ENCODE peak calls at places on chromosomes 5 and 9, in eight cellular contexts. G, F, W, Y, B, O, X and I are unnamed samples.

GRCh38 chr9:22813520-22813919 is 366.9 kb downstream of the DMRTA1 start:
- DNase-seq in G (no peak), F (no peak), W (no peak), Y (peak; percentile 0), B (no peak), O (peak; percentile 21), X (no peak), I (no peak)

GRCh38 chr9:104970588-104970987 is 42.6 kb upstream of the ABCA1 start:
- DNase-seq in G (peak; percentile 24), F (no peak), W (no peak), Y (no peak), B (peak; percentile 67), O (peak; percentile 48), X (no peak), I (no peak)

GRCh38 chr9:114989600-114990410 is 59.4 kb upstream of the TNFSF8 start:
- DNase-seq in G (no peak), F (no peak), W (peak; percentile 57), Y (peak; percentile 5), B (no peak), O (no peak), X (no peak), I (no peak)

GRCh38 chr5:11504794-11505193 is 399.5 kb downstream of the CTNND2 start:
- DNase-seq in G (no peak), F (no peak), W (no peak), Y (peak; percentile 59), B (peak; percentile 4), O (no peak), X (no peak), I (no peak)

GRCh38 chr9:104944356-104944755 is 16.4 kb upstream of the ABCA1 start:
- DNase-seq in G (no peak), F (no peak), W (no peak), Y (peak; percentile 30), B (no peak), O (no peak), X (no peak), I (no peak)

GRCh38 chr5:44945743-44946142 is 137.0 kb downstream of the MRPS30 start:
- DNase-seq in G (no peak), F (no peak), W (no peak), Y (no peak), B (no peak), O (no peak), X (no peak), I (no peak)

GRCh38 chr9:129460323-129461261 is 160.3 kb downstream of the C9orf50 start:
- DNase-seq in G (peak; percentile 97), F (peak; percentile 96), W (peak; percentile 82), Y (peak; percentile 98), B (peak; percentile 97), O (peak; percentile 99), X (peak; percentile 86), I (peak; percentile 97)

GRCh38 chr9:36101916-36102741 is 34.4 kb upstream of the GLIPR2 start:
- DNase-seq in G (no peak), F (no peak), W (no peak), Y (no peak), B (peak; percentile 94), O (peak; percentile 100), X (no peak), I (no peak)

GRCh38 chr5:52922384-52922783 is 66.8 kb upstream of the ITGA2 start:
- DNase-seq in G (peak; percentile 56), F (no peak), W (no peak), Y (peak; percentile 44), B (peak; percentile 95), O (peak; percentile 92), X (peak; percentile 95), I (no peak)

GRCh38 chr5:181207214-181207959 is 2.4 kb upstream of the TRIM7 start:
- DNase-seq in G (peak; percentile 84), F (no peak), W (peak; percentile 94), Y (peak; percentile 85), B (peak; percentile 73), O (peak; percentile 95), X (peak; percentile 83), I (no peak)

GRCh38 chr9:112401175-112401815 is 21.4 kb downstream of the HSDL2 start:
- DNase-seq in G (no peak), F (no peak), W (no peak), Y (no peak), B (no peak), O (no peak), X (no peak), I (no peak)

GRCh38 chr5:31942546-31942945 is 231.6 kb downstream of the GOLPH3 start:
- DNase-seq in G (no peak), F (no peak), W (no peak), Y (no peak), B (no peak), O (no peak), X (no peak), I (no peak)

GRCh38 chr9:3948826-3949578 is 350.9 kb downstream of the GLIS3 start:
- DNase-seq in G (no peak), F (no peak), W (no peak), Y (no peak), B (no peak), O (peak; percentile 77), X (no peak), I (no peak)

GRCh38 chr5:137352095-137352494 is 147.0 kb downstream of the SPOCK1 start:
- DNase-seq in G (no peak), F (no peak), W (no peak), Y (no peak), B (no peak), O (no peak), X (no peak), I (no peak)

GRCh38 chr9:136686534-136686793 is 793 bp downstream of the AGPAT2 start:
- DNase-seq in G (no peak), F (no peak), W (no peak), Y (peak; percentile 36), B (no peak), O (no peak), X (no peak), I (no peak)

GRCh38 chr5:6849569-6849968 is 136.3 kb downstream of the TENT4A start:
- DNase-seq in G (no peak), F (no peak), W (no peak), Y (peak; percentile 38), B (no peak), O (no peak), X (no peak), I (no peak)

GRCh38 chr9:133375116-133375723 is 640 bp downstream of the SURF4 start:
- DNase-seq in G (peak; percentile 27), F (no peak), W (no peak), Y (peak; percentile 64), B (no peak), O (peak; percentile 58), X (no peak), I (peak; percentile 54)

GRCh38 chr9:28648723-28649122 is 1075.4 kb upstream of the C9orf72 start:
- DNase-seq in G (no peak), F (no peak), W (no peak), Y (peak; percentile 46), B (no peak), O (no peak), X (no peak), I (no peak)